ENCODE peak calls at places on chromosomes 13 and 19, in ten cellular contexts. N is GM23338, L is ovary, V is fibroblast of mammary gland, R is thyroid gland, I is cardiac muscle cell, U is neural progenitor cell, A is skeletal muscle cell, B is astrocyte of the spinal cord, K is fibroblast of pulmonary artery. C is an unnamed sample.

GRCh38 chr19:1164684-1165531 is 9.2 kb downstream of the SBNO2 start:
- DNase-seq in U (no peak), V (no peak), B (no peak), N (no peak), K (no peak), L (peak), I (no peak), R (no peak), A (no peak), C (no peak)

GRCh38 chr13:72523049-72523448 is 204.4 kb downstream of the MZT1 start:
- DNase-seq in A (no peak), L (no peak), U (no peak), R (no peak), N (no peak), I (no peak), B (no peak), K (no peak), V (no peak), C (no peak)

GRCh38 chr19:55647732-55648656 is at the start of gene CCDC106:
- DNase-seq in K (peak), A (peak), I (peak), L (peak), U (peak), R (peak), N (peak), B (peak), V (peak), C (peak)

GRCh38 chr19:34734601-34735103 is 609 bp downstream of the ZNF181 start:
- DNase-seq in V (no peak), I (no peak), K (no peak), N (peak), B (no peak), R (no peak), A (no peak), U (peak), L (no peak), C (no peak)

GRCh38 chr13:43720780-43721397 is 65.9 kb downstream of the ENOX1 start:
- DNase-seq in I (no peak), L (no peak), K (peak), A (peak), B (peak), U (no peak), N (no peak), R (no peak), V (peak), C (no peak)

GRCh38 chr13:35496761-35497386 is 20.4 kb upstream of the MAB21L1 start:
- DNase-seq in R (no peak), K (peak), I (no peak), B (no peak), L (no peak), V (peak), N (no peak), A (no peak), U (no peak), C (no peak)

GRCh38 chr13:41019578-41020347 is 647 bp upstream of the ELF1 start:
- DNase-seq in V (no peak), K (no peak), L (no peak), N (no peak), R (no peak), B (no peak), U (no peak), A (no peak), I (no peak), C (no peak)

GRCh38 chr13:50580684-50581305 is 262.7 kb downstream of the DLEU7 start:
- DNase-seq in N (no peak), A (peak), K (peak), L (no peak), U (no peak), R (no peak), V (peak), I (peak), B (peak), C (no peak)

GRCh38 chr19:40144151-40144550 is 47.1 kb upstream of the MAP3K10 start:
- DNase-seq in A (no peak), K (no peak), U (no peak), N (no peak), I (no peak), V (no peak), R (no peak), B (no peak), L (no peak), C (peak)

GRCh38 chr13:109389892-109390345 is 396.5 kb downstream of the IRS2 start:
- DNase-seq in I (no peak), N (no peak), V (peak), U (no peak), R (no peak), B (no peak), K (peak), A (peak), L (no peak), C (no peak)

GRCh38 chr19:8355631-8356402 is 8.1 kb upstream of the ANGPTL4 start:
- DNase-seq in N (no peak), K (peak), I (no peak), R (no peak), B (peak), A (peak), V (peak), U (no peak), L (no peak), C (no peak)

GRCh38 chr19:42540071-42540553 is 11.8 kb upstream of the CEACAM1 start:
- DNase-seq in U (peak), K (peak), L (no peak), N (peak), B (peak), I (no peak), V (no peak), A (no peak), R (no peak), C (peak)

GRCh38 chr13:74077847-74078246 is 56.4 kb downstream of the KLF12 start:
- DNase-seq in I (no peak), R (no peak), L (no peak), K (peak), N (no peak), U (no peak), B (peak), A (no peak), V (peak), C (no peak)

GRCh38 chr19:28641395-28641794 is 571.6 kb downstream of the UQCRFS1 start:
- DNase-seq in N (peak), K (no peak), L (no peak), I (no peak), B (no peak), U (no peak), V (no peak), R (no peak), A (no peak), C (no peak)

GRCh38 chr19:28636706-28637105 is 576.2 kb downstream of the UQCRFS1 start:
- DNase-seq in U (no peak), N (no peak), V (no peak), K (no peak), L (no peak), R (no peak), B (no peak), I (peak), A (no peak), C (no peak)

GRCh38 chr19:28640506-28640905 is 572.4 kb downstream of the UQCRFS1 start:
- DNase-seq in R (no peak), U (no peak), V (no peak), L (no peak), N (no peak), K (no peak), B (no peak), A (no peak), I (no peak), C (no peak)

GRCh38 chr19:28635962-28636629 is 576.9 kb downstream of the UQCRFS1 start:
- DNase-seq in R (no peak), N (no peak), B (no peak), K (no peak), A (no peak), V (no peak), L (no peak), I (peak), U (no peak), C (no peak)

DNA sequence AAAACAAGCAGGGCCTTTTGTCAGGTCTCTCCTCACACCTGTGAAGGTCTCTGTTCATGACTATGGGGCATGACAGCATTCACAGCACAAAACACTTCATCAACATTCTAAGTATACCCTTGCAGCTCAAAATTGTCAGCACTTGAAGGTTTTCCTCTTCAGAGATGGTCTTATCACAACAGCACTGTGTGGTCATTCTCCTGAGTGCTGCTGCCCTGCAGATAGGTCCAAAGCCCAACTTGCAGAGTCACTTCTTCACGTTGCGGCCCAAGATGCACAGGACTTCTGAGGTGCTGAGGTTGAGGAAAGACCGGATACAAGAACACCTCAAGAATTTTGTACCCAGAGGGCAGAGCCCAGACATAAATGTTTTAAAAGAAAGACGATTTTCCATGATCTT is 574.5 kb downstream of the UQCRFS1 start:
- DNase-seq in U (no peak), L (no peak), R (no peak), I (peak), K (no peak), A (no peak), B (no peak), N (no peak), V (no peak), C (no peak)
- H3K4me3 ChIP-seq in U (no peak), L (no peak), R (no peak), I (no peak), K (no peak), A (no peak), B (no peak), N (no peak), V (no peak), C (no peak)

DNA sequence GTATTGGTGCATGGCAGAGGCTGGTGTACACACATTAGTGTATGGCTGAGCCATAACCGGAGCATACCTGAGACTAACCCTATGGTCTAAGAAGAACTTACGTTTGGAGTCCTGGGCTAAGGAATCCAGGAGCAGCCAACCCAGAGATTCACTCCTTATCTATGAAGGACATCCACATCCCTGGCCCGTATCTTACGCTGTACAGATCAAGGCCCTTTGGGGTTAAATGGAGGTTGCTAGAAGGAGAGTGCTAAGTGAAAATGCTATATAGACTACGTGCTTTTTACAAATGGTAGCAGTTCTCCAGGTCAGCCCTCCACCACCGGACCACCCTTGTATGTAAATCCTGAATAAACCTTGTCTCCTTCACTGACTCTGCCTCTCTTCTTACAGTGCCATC is 1.9 kb upstream of the SUGT1 start:
- DNase-seq in L (no peak), I (no peak), N (no peak), K (no peak), B (no peak), A (no peak), U (peak), V (no peak), R (no peak), C (no peak)
- H3K4me3 ChIP-seq in L (no peak), I (peak), N (peak), K (peak), B (peak), A (peak), U (peak), V (peak), R (peak), C (peak)

DNA sequence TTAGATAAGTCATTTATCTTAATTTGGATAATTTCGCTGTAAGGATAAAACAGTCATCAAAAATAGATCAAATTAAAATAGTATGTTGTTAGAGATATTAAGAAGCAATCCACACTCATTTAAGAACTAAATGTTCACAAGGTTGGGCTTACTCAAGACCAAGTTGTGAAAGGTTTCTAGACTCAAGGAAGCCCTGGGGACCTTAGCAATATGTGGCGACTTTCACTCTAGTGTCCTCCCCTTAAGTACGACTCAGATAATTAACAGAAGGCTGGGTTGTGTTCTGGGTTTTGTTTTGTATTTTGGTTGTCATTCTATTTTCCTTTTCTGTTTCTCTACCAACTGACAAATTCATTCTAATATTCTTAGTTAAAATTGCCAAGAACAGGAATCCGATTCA is 1008.0 kb downstream of the PCDH9 start:
- DNase-seq in V (peak), U (no peak), L (no peak), K (no peak), I (no peak), N (no peak), B (no peak), A (peak), R (no peak), C (no peak)
- H3K4me3 ChIP-seq in V (no peak), U (no peak), L (no peak), K (no peak), I (no peak), N (no peak), B (no peak), A (no peak), R (no peak), C (no peak)

DNA sequence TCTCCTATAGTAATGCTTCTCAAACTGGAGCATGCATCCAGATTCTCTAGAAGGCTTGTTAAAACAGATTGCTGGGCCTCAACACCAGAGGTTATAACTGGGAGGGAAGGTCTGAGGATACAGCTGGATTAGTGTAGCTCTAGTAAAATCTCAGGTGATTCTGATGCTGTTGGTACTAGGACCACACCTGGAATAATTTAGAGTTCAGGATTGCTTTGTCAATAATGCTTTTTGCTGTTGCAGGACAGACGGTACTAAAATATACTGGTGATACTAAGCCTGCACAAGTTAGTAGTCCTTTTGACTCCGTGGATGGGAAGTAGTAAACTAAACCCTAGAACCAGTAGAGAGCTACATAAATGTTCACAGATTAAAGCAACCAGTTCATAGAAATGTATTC is 258.1 kb upstream of the STARD13 start:
- DNase-seq in V (no peak), K (peak), N (peak), A (no peak), I (no peak), R (no peak), L (no peak), U (peak), B (no peak), C (peak)
- H3K4me3 ChIP-seq in V (no peak), K (no peak), N (peak), A (peak), I (peak), R (no peak), L (no peak), U (peak), B (no peak), C (peak)

DNA sequence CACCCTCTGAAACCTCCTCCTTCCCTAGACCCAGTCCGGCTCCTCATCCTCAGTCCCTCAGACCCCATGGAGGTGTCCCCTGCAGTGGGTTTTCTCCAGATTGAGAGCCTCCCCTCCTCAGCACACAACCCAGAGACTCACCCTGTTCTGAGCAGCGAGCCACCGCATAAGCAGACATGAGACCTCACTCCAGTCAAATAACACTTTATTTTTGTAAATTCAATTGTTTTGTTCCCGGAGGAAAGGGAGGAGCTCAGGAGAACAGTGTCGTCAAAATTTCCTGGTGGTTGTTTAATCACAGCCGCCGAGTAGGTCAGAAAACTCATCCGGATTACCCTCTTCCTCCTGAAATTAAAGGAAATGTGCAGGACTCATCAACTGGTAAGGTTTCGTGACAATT is 57.5 kb downstream of the ERICH4 start:
- DNase-seq in N (no peak), L (no peak), U (no peak), R (no peak), A (no peak), K (no peak), V (no peak), B (no peak), I (no peak), C (no peak)
- H3K4me3 ChIP-seq in N (no peak), L (no peak), U (no peak), R (peak), A (no peak), K (no peak), V (no peak), B (no peak), I (no peak), C (no peak)

DNA sequence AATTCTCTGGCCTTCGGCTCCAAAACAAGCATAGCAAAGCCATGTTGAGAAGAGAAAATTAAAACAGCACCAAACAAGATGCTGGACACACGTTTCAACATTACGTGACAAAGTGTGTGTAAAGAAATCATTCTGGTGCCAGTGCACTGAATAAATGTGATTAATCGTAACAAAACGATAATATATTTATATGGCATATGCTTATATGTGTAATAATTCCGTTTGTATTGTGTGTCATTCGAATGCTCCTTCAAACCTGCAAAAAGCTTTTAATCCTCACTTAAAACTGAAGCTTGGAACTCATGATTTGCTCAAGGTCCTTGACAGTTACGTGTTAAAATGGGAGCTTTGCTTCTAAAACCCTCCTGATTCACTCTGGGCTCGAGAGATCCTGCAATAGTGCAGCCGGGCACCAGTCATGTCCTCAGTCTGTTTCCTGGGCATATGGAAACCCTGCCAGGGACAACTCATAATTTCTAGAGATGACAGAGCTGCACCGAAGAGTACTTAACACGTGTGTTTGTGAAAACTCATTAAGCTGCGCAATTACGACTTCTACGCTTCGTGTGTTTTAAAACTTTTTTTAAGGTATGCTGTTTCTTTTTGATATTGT is 731 bp upstream of the AKAP8L start:
- DNase-seq in L (no peak), V (peak), N (no peak), U (no peak), I (no peak), A (no peak), B (no peak), R (no peak), K (peak), C (no peak)
- H3K4me3 ChIP-seq in L (peak), V (peak), N (peak), U (peak), I (no peak), A (peak), B (peak), R (peak), K (peak), C (peak)

GRCh38 chr13:26695360-26695705 is 65.3 kb downstream of the GPR12 start:
- DNase-seq in A (no peak), N (no peak), K (no peak), L (no peak), I (no peak), B (no peak), U (no peak), V (no peak), R (no peak), C (no peak)

GRCh38 chr13:26694609-26695359 is 65.8 kb downstream of the GPR12 start:
- DNase-seq in V (no peak), A (no peak), L (no peak), I (no peak), U (no peak), N (no peak), R (no peak), K (no peak), B (no peak), C (no peak)

GRCh38 chr13:26695891-26696311 is 64.7 kb downstream of the GPR12 start:
- DNase-seq in I (no peak), A (no peak), V (no peak), N (no peak), R (no peak), L (no peak), B (no peak), K (no peak), U (no peak), C (no peak)

GRCh38 chr13:26697069-26697955 is 63.3 kb downstream of the GPR12 start:
- DNase-seq in V (no peak), K (no peak), B (no peak), N (no peak), R (no peak), I (no peak), U (no peak), L (no peak), A (no peak), C (no peak)

GRCh38 chr13:26693749-26694463 is 66.7 kb downstream of the GPR12 start:
- DNase-seq in K (no peak), A (no peak), N (peak), U (no peak), L (no peak), I (no peak), B (no peak), V (no peak), R (no peak), C (no peak)
- H3K4me3 ChIP-seq in K (no peak), A (no peak), N (no peak), U (no peak), L (no peak), I (no peak), B (no peak), V (no peak), R (no peak), C (no peak)

DNA sequence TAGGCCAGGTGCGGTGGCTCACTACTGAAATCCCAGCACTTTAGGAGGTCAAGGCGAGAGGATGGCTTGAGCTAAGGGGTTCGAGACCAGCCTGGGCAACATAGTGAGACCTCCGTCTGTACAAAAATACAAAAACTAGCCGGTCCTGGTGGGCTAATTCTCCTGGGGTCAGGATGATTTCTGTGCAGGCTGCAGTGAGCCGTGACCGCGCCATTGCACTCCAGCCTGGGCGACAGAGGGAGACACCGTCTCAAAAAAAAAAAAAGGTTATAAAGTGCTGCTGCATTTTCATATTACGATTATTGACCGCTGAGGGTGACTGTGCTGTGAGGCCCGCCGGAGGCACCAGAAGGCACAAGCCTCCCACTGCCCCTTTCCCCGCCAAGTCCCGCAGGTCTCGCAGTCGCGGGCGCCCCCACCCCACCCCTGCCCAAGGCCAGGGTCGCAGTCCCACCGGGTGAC is 477 bp upstream of the PLEKHF1 start:
- DNase-seq in R (no peak), L (no peak), N (no peak), I (no peak), A (no peak), K (no peak), V (no peak), U (no peak), B (no peak), C (no peak)
- H3K4me3 ChIP-seq in R (peak), L (peak), N (peak), I (peak), A (peak), K (peak), V (peak), U (peak), B (peak), C (peak)